ENCODE peak calls at places on chromosomes 3 and 15, in four cellular contexts. N, A, B and Z are unnamed samples.

GRCh38 chr15:71357357-71357756 is 242.1 kb downstream of the THSD4 start:
- DNase-seq in N (no peak), A (no peak), B (no peak), Z (no peak)

GRCh38 chr3:112230033-112230432 is 64.0 kb downstream of the SLC9C1 start:
- DNase-seq in N (no peak), A (no peak), B (no peak), Z (no peak)

GRCh38 chr3:124700880-124701684 is 29.2 kb upstream of the UMPS start:
- DNase-seq in N (no peak), A (no peak), B (no peak), Z (no peak)

GRCh38 chr15:73805504-73806089 is 52.4 kb upstream of the INSYN1 start:
- DNase-seq in N (no peak), A (no peak), B (no peak), Z (no peak)

GRCh38 chr15:39216816-39217215 is 364.1 kb upstream of the THBS1 start:
- DNase-seq in N (no peak), A (no peak), B (no peak), Z (no peak)

GRCh38 chr3:50304601-50305000 is 1.2 kb upstream of the HYAL1 start:
- DNase-seq in N (no peak), A (peak), B (no peak), Z (no peak)

GRCh38 chr15:53759333-53759975 is at the start of gene WDR72:
- DNase-seq in N (no peak), A (no peak), B (no peak), Z (no peak)

GRCh38 chr3:46705022-46705530 is 3.9 kb downstream of the TMIE start:
- DNase-seq in N (peak), A (peak), B (peak), Z (peak)

GRCh38 chr3:12875857-12876451 is 34.6 kb upstream of the RPL32 start:
- DNase-seq in N (no peak), A (peak), B (no peak), Z (no peak)

GRCh38 chr3:188233320-188233719 is 79.4 kb downstream of the LPP start:
- DNase-seq in N (no peak), A (no peak), B (no peak), Z (no peak)

GRCh38 chr3:122754867-122755835 is 38.5 kb downstream of the HSPBAP1 start:
- DNase-seq in N (peak), A (peak), B (no peak), Z (peak)

GRCh38 chr15:41557673-41558399 is 1.2 kb upstream of the TYRO3 start:
- DNase-seq in N (peak), A (peak), B (peak), Z (peak)

GRCh38 chr15:101147181-101147580 is 104.7 kb downstream of the CHSY1 start:
- DNase-seq in N (no peak), A (no peak), B (no peak), Z (no peak)

GRCh38 chr3:26963356-26963742 is 340.8 kb downstream of the LRRC3B start:
- DNase-seq in N (no peak), A (no peak), B (no peak), Z (no peak)

GRCh38 chr15:48059786-48060185 is 61.0 kb upstream of the SLC24A5 start:
- DNase-seq in N (no peak), A (peak), B (peak), Z (peak)

GRCh38 chr3:109081746-109082510 is 36.0 kb downstream of the MORC1 start:
- DNase-seq in N (peak), A (peak), B (no peak), Z (no peak)

GRCh38 chr15:97708252-97708651 is 252.3 kb upstream of the ARRDC4 start:
- DNase-seq in N (no peak), A (no peak), B (no peak), Z (no peak)

GRCh38 chr15:71562251-71562650 is 248.1 kb upstream of the NR2E3 start:
- DNase-seq in N (peak), A (no peak), B (no peak), Z (no peak)

GRCh38 chr15:64635486-64635815 is 139.9 kb downstream of the RBPMS2 start:
- DNase-seq in N (no peak), A (peak), B (no peak), Z (peak)

GRCh38 chr3:194327414-194328079 is 23.6 kb downstream of the CPN2 start:
- DNase-seq in N (no peak), A (no peak), B (no peak), Z (no peak)

GRCh38 chr3:43180027-43180426 is 74.1 kb upstream of the POMGNT2 start:
- DNase-seq in N (peak), A (peak), B (no peak), Z (no peak)

GRCh38 chr15:100517820-100518219 is 10.9 kb downstream of the CERS3 start:
- DNase-seq in N (no peak), A (no peak), B (no peak), Z (no peak)

GRCh38 chr3:149657796-149658443 is at the start of gene WWTR1:
- DNase-seq in N (peak), A (peak), B (peak), Z (peak)

GRCh38 chr3:46564190-46565112 is 1.7 kb downstream of the LRRC2 start:
- DNase-seq in N (no peak), A (no peak), B (no peak), Z (no peak)

GRCh38 chr3:168040624-168041208 is 55.0 kb downstream of the GOLIM4 start:
- DNase-seq in N (peak), A (peak), B (peak), Z (peak)

GRCh38 chr3:126996905-126997304 is 14.0 kb downstream of the PLXNA1 start:
- DNase-seq in N (no peak), A (no peak), B (no peak), Z (no peak)

GRCh38 chr15:47384776-47385175 is 332.5 kb upstream of the SEMA6D start:
- DNase-seq in N (no peak), A (no peak), B (no peak), Z (no peak)

GRCh38 chr15:43872416-43873020 is 45.7 kb downstream of the WDR76 start:
- DNase-seq in N (peak), A (peak), B (peak), Z (peak)

GRCh38 chr15:65338823-65339222 is 34.3 kb downstream of the RNU5B-1 start:
- DNase-seq in N (no peak), A (no peak), B (no peak), Z (no peak)

GRCh38 chr15:51731549-51732267 is 5.7 kb downstream of the LYSMD2 start:
- DNase-seq in N (peak), A (peak), B (peak), Z (no peak)

GRCh38 chr3:192339214-192339613 is 388.1 kb downstream of the FGF12 start:
- DNase-seq in N (no peak), A (no peak), B (no peak), Z (peak)

GRCh38 chr3:2137651-2138050 is 39.0 kb downstream of the CNTN4 start:
- DNase-seq in N (no peak), A (no peak), B (no peak), Z (no peak)

GRCh38 chr3:103787164-103787871 is 1352.5 kb downstream of the ZPLD1 start:
- DNase-seq in N (no peak), A (no peak), B (no peak), Z (no peak)

GRCh38 chr3:156014456-156014855 is 105.9 kb upstream of the KCNAB1 start:
- DNase-seq in N (no peak), A (no peak), B (no peak), Z (no peak)

GRCh38 chr3:155078959-155079794 is 942 bp upstream of the MME start:
- DNase-seq in N (peak), A (peak), B (no peak), Z (no peak)

GRCh38 chr15:41852736-41853135 is 14.1 kb downstream of the PLA2G4B start:
- DNase-seq in N (no peak), A (no peak), B (no peak), Z (peak)

GRCh38 chr15:22895465-22896190 is 57.2 kb downstream of the NIPA2 start:
- DNase-seq in N (peak), A (peak), B (no peak), Z (no peak)

GRCh38 chr3:64815195-64815627 is 127.4 kb upstream of the ADAMTS9 start:
- DNase-seq in N (no peak), A (peak), B (no peak), Z (no peak)

GRCh38 chr3:100972867-100973266 is 20.4 kb downstream of the ABI3BP start:
- DNase-seq in N (no peak), A (no peak), B (no peak), Z (no peak)

GRCh38 chr3:10758304-10759037 is 57.6 kb upstream of the SLC6A11 start:
- DNase-seq in N (peak), A (peak), B (peak), Z (peak)